ENCODE peak calls at places on chromosomes 12 and 14, in seven cellular contexts. P, Q, D, E, U, W and S are unnamed samples.

GRCh38 chr14:38145142-38145541 is 62.6 kb upstream of the SSTR1 start:
- DNase-seq in D (no peak), U (no peak), P (no peak), E (no peak), Q (no peak), W (no peak), S (no peak)

GRCh38 chr14:101243587-101244338 is 317.5 kb upstream of the DIO3 start:
- DNase-seq in D (no peak), W (no peak), Q (no peak), P (no peak), U (no peak), E (no peak), S (no peak)

GRCh38 chr12:70692681-70693288 is 55.6 kb upstream of the PTPRB start:
- DNase-seq in P (no peak), Q (no peak), D (no peak), E (peak; percentile 58), U (no peak), W (no peak), S (no peak)

GRCh38 chr14:104423224-104423681 is 156.3 kb upstream of the C14orf180 start:
- DNase-seq in Q (no peak), D (no peak), P (no peak), U (no peak), W (no peak), E (no peak), S (no peak)

GRCh38 chr12:84697141-84697540 is 215.5 kb downstream of the SLC6A15 start:
- DNase-seq in E (no peak), U (no peak), Q (no peak), P (no peak), W (no peak), D (no peak), S (no peak)

GRCh38 chr14:30445852-30446251 is 113.1 kb upstream of the G2E3 start:
- DNase-seq in Q (no peak), E (no peak), W (no peak), D (no peak), U (no peak), P (no peak), S (no peak)

GRCh38 chr12:75690556-75690955 is 179.1 kb upstream of the KRR1 start:
- DNase-seq in D (peak; percentile 35), E (peak; percentile 37), P (no peak), W (no peak), U (no peak), Q (no peak), S (no peak)

GRCh38 chr14:77838756-77839565 is 39.1 kb downstream of the ADCK1 start:
- DNase-seq in P (no peak), Q (no peak), U (no peak), E (no peak), D (no peak), W (no peak), S (no peak)

GRCh38 chr14:58738189-58738836 is 100.6 kb downstream of the DACT1 start:
- DNase-seq in W (no peak), Q (no peak), P (no peak), D (no peak), U (no peak), E (peak; percentile 99), S (no peak)

GRCh38 chr12:26991826-26992225 is 22.4 kb downstream of the TM7SF3 start:
- DNase-seq in P (no peak), Q (no peak), D (no peak), U (no peak), E (no peak), W (no peak), S (no peak)

GRCh38 chr12:92502417-92503028 is 200.3 kb upstream of the PLEKHG7 start:
- DNase-seq in E (peak; percentile 7), U (no peak), P (no peak), W (no peak), D (no peak), Q (no peak), S (peak; percentile 21)

GRCh38 chr12:94535614-94535932 is 75.9 kb upstream of the CEP83 start:
- DNase-seq in D (no peak), Q (no peak), W (no peak), P (no peak), E (no peak), U (no peak), S (no peak)

GRCh38 chr12:46354799-46355194 is 17.8 kb downstream of the SLC38A2 start:
- DNase-seq in Q (no peak), U (no peak), D (no peak), P (no peak), W (no peak), E (no peak), S (no peak)

GRCh38 chr12:124904306-124905098 is 9.9 kb downstream of the UBC start:
- DNase-seq in W (no peak), Q (peak; percentile 83), E (peak; percentile 93), P (peak; percentile 91), U (no peak), D (peak; percentile 91), S (peak; percentile 82)

GRCh38 chr14:63951429-63951828 is 98.6 kb downstream of the SYNE2 start:
- DNase-seq in P (no peak), W (no peak), U (no peak), E (no peak), Q (no peak), D (no peak), S (no peak)

GRCh38 chr12:110475426-110475825 is 6.8 kb downstream of the FAM216A start:
- DNase-seq in E (no peak), U (no peak), W (no peak), P (no peak), D (no peak), Q (no peak), S (no peak)

GRCh38 chr12:117857632-117858274 is 111.0 kb downstream of the KSR2 start:
- DNase-seq in U (peak; percentile 8), E (peak; percentile 88), W (peak; percentile 83), P (no peak), D (no peak), Q (no peak), S (no peak)

GRCh38 chr12:120225852-120226640 is 25.1 kb upstream of the RPLP0 start:
- DNase-seq in E (no peak), W (no peak), U (no peak), P (no peak), D (peak; percentile 77), Q (peak; percentile 49), S (peak; percentile 90)

GRCh38 chr14:93073366-93073722 is 42.4 kb downstream of the ITPK1 start:
- DNase-seq in W (no peak), D (peak; percentile 54), E (no peak), U (no peak), Q (no peak), P (no peak), S (no peak)

GRCh38 chr12:91053951-91054715 is 3.7 kb downstream of the KERA start:
- DNase-seq in E (peak; percentile 35), U (no peak), D (peak; percentile 46), Q (no peak), W (no peak), P (no peak), S (peak; percentile 4)

GRCh38 chr12:22634883-22635282 is 9.9 kb downstream of the ETNK1 start:
- DNase-seq in P (no peak), E (no peak), D (no peak), W (no peak), U (no peak), Q (no peak), S (no peak)

GRCh38 chr12:95231190-95231589 is 13.6 kb downstream of the VEZT start:
- DNase-seq in P (no peak), U (no peak), E (peak; percentile 16), W (no peak), D (no peak), Q (no peak), S (no peak)

GRCh38 chr12:14424545-14424944 is 59.1 kb downstream of the ATF7IP start:
- DNase-seq in E (no peak), W (no peak), P (no peak), D (no peak), U (no peak), Q (no peak), S (no peak)

GRCh38 chr12:124109760-124110159 is 136.7 kb downstream of the ZNF664 start:
- DNase-seq in P (peak; percentile 38), Q (no peak), E (peak; percentile 45), D (no peak), U (no peak), W (peak; percentile 51), S (no peak)

GRCh38 chr12:116927244-116927940 is 16.6 kb downstream of the FBXW8 start:
- DNase-seq in W (no peak), P (no peak), Q (no peak), D (no peak), U (no peak), E (no peak), S (no peak)

GRCh38 chr14:100147181-100147631 is 12.2 kb downstream of the DEGS2 start:
- DNase-seq in P (no peak), D (no peak), W (no peak), E (no peak), Q (no peak), U (no peak), S (no peak)

GRCh38 chr12:59803735-59804134 is 207.9 kb downstream of the SLC16A7 start:
- DNase-seq in E (peak; percentile 13), Q (no peak), P (no peak), W (no peak), D (no peak), U (no peak), S (no peak)

GRCh38 chr12:53952335-53952694 is 2.4 kb upstream of the HOXC12 start:
- DNase-seq in U (no peak), P (no peak), Q (no peak), E (no peak), D (no peak), W (no peak), S (no peak)

GRCh38 chr12:45257185-45257585 is 41.3 kb downstream of the ANO6 start:
- DNase-seq in E (no peak), W (no peak), U (no peak), P (no peak), Q (no peak), D (no peak), S (no peak)

GRCh38 chr14:61254803-61255526 is 26.2 kb downstream of the TMEM30B start:
- DNase-seq in D (no peak), Q (no peak), W (peak; percentile 32), U (no peak), P (no peak), E (no peak), S (no peak)

GRCh38 chr12:109331546-109331945 is 16.2 kb upstream of the MYO1H start:
- DNase-seq in E (no peak), Q (no peak), P (no peak), W (no peak), D (no peak), U (no peak), S (no peak)

GRCh38 chr12:130665753-130666152 is 50.3 kb downstream of the RIMBP2 start:
- DNase-seq in U (no peak), Q (no peak), P (no peak), D (no peak), E (no peak), W (no peak), S (no peak)

GRCh38 chr12:57216014-57216891 is at the start of gene NXPH4:
- DNase-seq in E (peak; percentile 40), W (peak; percentile 86), D (no peak), P (peak; percentile 59), Q (peak; percentile 55), U (peak; percentile 21), S (peak; percentile 48)